ENCODE peak calls at places on chromosomes 1 and 21, in five cellular contexts. One of them, this sample, is unnamed.

GRCh38 chr1:10899490-10900264 is 103.2 kb upstream of the CASZ1 start:
- DNase-seq in nephron progenitor cell: no peak
- DNase-seq in M059J: no peak
- DNase-seq in heart left ventricle: no peak
- DNase-seq in head of caudate nucleus: no peak
- DNase-seq in this sample: peak; percentile 40

GRCh38 chr1:109910963-109911798 is 532 bp downstream of the CSF1 start:
- DNase-seq in nephron progenitor cell: peak; percentile 64
- DNase-seq in M059J: no peak
- DNase-seq in heart left ventricle: no peak
- DNase-seq in head of caudate nucleus: no peak
- DNase-seq in this sample: peak; percentile 24

GRCh38 chr1:94020764-94021579 is 100.0 kb downstream of the ABCA4 start:
- DNase-seq in nephron progenitor cell: no peak
- DNase-seq in M059J: peak; percentile 95
- DNase-seq in heart left ventricle: no peak
- DNase-seq in head of caudate nucleus: no peak
- DNase-seq in this sample: no peak

GRCh38 chr1:25458550-25459298 is 28.0 kb downstream of the MACO1 start:
- DNase-seq in nephron progenitor cell: no peak
- DNase-seq in M059J: no peak
- DNase-seq in heart left ventricle: no peak
- DNase-seq in head of caudate nucleus: no peak
- DNase-seq in this sample: no peak

GRCh38 chr21:44477131-44477530 is 21.8 kb downstream of the LRRC3 start:
- DNase-seq in nephron progenitor cell: no peak
- DNase-seq in M059J: no peak
- DNase-seq in heart left ventricle: no peak
- DNase-seq in head of caudate nucleus: no peak
- DNase-seq in this sample: peak; percentile 75

GRCh38 chr21:31554511-31555022 is 104.9 kb upstream of the SOD1 start:
- DNase-seq in nephron progenitor cell: no peak
- DNase-seq in M059J: no peak
- DNase-seq in heart left ventricle: no peak
- DNase-seq in head of caudate nucleus: peak; percentile 53
- DNase-seq in this sample: peak; percentile 76

GRCh38 chr1:57234459-57234858 is 189.4 kb downstream of the DAB1 start:
- DNase-seq in nephron progenitor cell: no peak
- DNase-seq in M059J: no peak
- DNase-seq in heart left ventricle: no peak
- DNase-seq in head of caudate nucleus: no peak
- DNase-seq in this sample: no peak

GRCh38 chr1:31957701-31958674 is 19.8 kb upstream of the PTP4A2 start:
- DNase-seq in nephron progenitor cell: no peak
- DNase-seq in M059J: peak; percentile 22
- DNase-seq in heart left ventricle: peak; percentile 28
- DNase-seq in head of caudate nucleus: peak; percentile 19
- DNase-seq in this sample: no peak

GRCh38 chr1:33348676-33349080 is 27.8 kb upstream of the A3GALT2 start:
- DNase-seq in nephron progenitor cell: no peak
- DNase-seq in M059J: peak; percentile 54
- DNase-seq in heart left ventricle: no peak
- DNase-seq in head of caudate nucleus: no peak
- DNase-seq in this sample: no peak

GRCh38 chr1:237670296-237670695 is 220.4 kb downstream of the ZP4 start:
- DNase-seq in nephron progenitor cell: no peak
- DNase-seq in M059J: peak; percentile 16
- DNase-seq in heart left ventricle: no peak
- DNase-seq in head of caudate nucleus: no peak
- DNase-seq in this sample: no peak

GRCh38 chr1:167683226-167683625 is 38.6 kb upstream of the MPZL1 start:
- DNase-seq in nephron progenitor cell: no peak
- DNase-seq in M059J: no peak
- DNase-seq in heart left ventricle: no peak
- DNase-seq in head of caudate nucleus: no peak
- DNase-seq in this sample: no peak

GRCh38 chr1:196144588-196144987 is 463.7 kb downstream of the KCNT2 start:
- DNase-seq in nephron progenitor cell: no peak
- DNase-seq in M059J: no peak
- DNase-seq in heart left ventricle: no peak
- DNase-seq in head of caudate nucleus: no peak
- DNase-seq in this sample: no peak

GRCh38 chr1:61496501-61496900 is 228.4 kb downstream of the TM2D1 start:
- DNase-seq in nephron progenitor cell: no peak
- DNase-seq in M059J: peak; percentile 89
- DNase-seq in heart left ventricle: no peak
- DNase-seq in head of caudate nucleus: no peak
- DNase-seq in this sample: no peak

GRCh38 chr1:236322566-236323409 is 41.0 kb upstream of the ERO1B start:
- DNase-seq in nephron progenitor cell: no peak
- DNase-seq in M059J: no peak
- DNase-seq in heart left ventricle: no peak
- DNase-seq in head of caudate nucleus: no peak
- DNase-seq in this sample: no peak

GRCh38 chr1:41357451-41358151 is 3.6 kb upstream of the FOXO6 start:
- DNase-seq in nephron progenitor cell: peak; percentile 37
- DNase-seq in M059J: peak; percentile 80
- DNase-seq in heart left ventricle: peak; percentile 69
- DNase-seq in head of caudate nucleus: no peak
- DNase-seq in this sample: no peak

GRCh38 chr1:47128221-47128620 is 9.0 kb upstream of the CYP4A22 start:
- DNase-seq in nephron progenitor cell: no peak
- DNase-seq in M059J: no peak
- DNase-seq in heart left ventricle: no peak
- DNase-seq in head of caudate nucleus: no peak
- DNase-seq in this sample: no peak

GRCh38 chr1:225343618-225344017 is 84.2 kb downstream of the LBR start:
- DNase-seq in nephron progenitor cell: no peak
- DNase-seq in M059J: peak; percentile 37
- DNase-seq in heart left ventricle: no peak
- DNase-seq in head of caudate nucleus: no peak
- DNase-seq in this sample: no peak

GRCh38 chr1:18104546-18105100 is 3.0 kb upstream of the IGSF21 start:
- DNase-seq in nephron progenitor cell: peak; percentile 70
- DNase-seq in M059J: peak; percentile 39
- DNase-seq in heart left ventricle: peak; percentile 20
- DNase-seq in head of caudate nucleus: no peak
- DNase-seq in this sample: peak; percentile 31

GRCh38 chr1:154741747-154742495 is 128.2 kb downstream of the KCNN3 start:
- DNase-seq in nephron progenitor cell: peak; percentile 53
- DNase-seq in M059J: no peak
- DNase-seq in heart left ventricle: no peak
- DNase-seq in head of caudate nucleus: no peak
- DNase-seq in this sample: peak; percentile 88

GRCh38 chr1:101181930-101182329 is 54.9 kb upstream of the S1PR1 start:
- DNase-seq in nephron progenitor cell: no peak
- DNase-seq in M059J: peak; percentile 54
- DNase-seq in heart left ventricle: no peak
- DNase-seq in head of caudate nucleus: no peak
- DNase-seq in this sample: no peak

GRCh38 chr21:33668180-33668579 is 25.9 kb downstream of the ITSN1 start:
- DNase-seq in nephron progenitor cell: no peak
- DNase-seq in M059J: peak; percentile 80
- DNase-seq in heart left ventricle: no peak
- DNase-seq in head of caudate nucleus: no peak
- DNase-seq in this sample: no peak

GRCh38 chr1:38571726-38572125 is 287.8 kb downstream of the RRAGC start:
- DNase-seq in nephron progenitor cell: no peak
- DNase-seq in M059J: no peak
- DNase-seq in heart left ventricle: no peak
- DNase-seq in head of caudate nucleus: peak; percentile 42
- DNase-seq in this sample: no peak

GRCh38 chr21:45536301-45537081 is 5.7 kb downstream of the SLC19A1 start:
- DNase-seq in nephron progenitor cell: peak; percentile 0
- DNase-seq in M059J: no peak
- DNase-seq in heart left ventricle: no peak
- DNase-seq in head of caudate nucleus: no peak
- DNase-seq in this sample: no peak

GRCh38 chr1:99599678-99600175 is 46.2 kb upstream of the PALMD start:
- DNase-seq in nephron progenitor cell: no peak
- DNase-seq in M059J: peak; percentile 99
- DNase-seq in heart left ventricle: peak; percentile 26
- DNase-seq in head of caudate nucleus: no peak
- DNase-seq in this sample: peak; percentile 65

GRCh38 chr1:234272656-234273312 is 100.5 kb upstream of the COA6 start:
- DNase-seq in nephron progenitor cell: no peak
- DNase-seq in M059J: no peak
- DNase-seq in heart left ventricle: no peak
- DNase-seq in head of caudate nucleus: no peak
- DNase-seq in this sample: no peak

GRCh38 chr1:31984419-31985347 is 29.0 kb upstream of the KHDRBS1 start:
- DNase-seq in nephron progenitor cell: no peak
- DNase-seq in M059J: peak; percentile 51
- DNase-seq in heart left ventricle: no peak
- DNase-seq in head of caudate nucleus: no peak
- DNase-seq in this sample: no peak

GRCh38 chr1:243364330-243364729 is 108.5 kb downstream of the SDCCAG8 start:
- DNase-seq in nephron progenitor cell: no peak
- DNase-seq in M059J: no peak
- DNase-seq in heart left ventricle: no peak
- DNase-seq in head of caudate nucleus: no peak
- DNase-seq in this sample: no peak

GRCh38 chr1:33188572-33189275 is 6.9 kb upstream of the TRIM62 start:
- DNase-seq in nephron progenitor cell: no peak
- DNase-seq in M059J: peak; percentile 69
- DNase-seq in heart left ventricle: no peak
- DNase-seq in head of caudate nucleus: no peak
- DNase-seq in this sample: peak; percentile 28

GRCh38 chr1:110309139-110309538 is 30.0 kb upstream of the RBM15 start:
- DNase-seq in nephron progenitor cell: no peak
- DNase-seq in M059J: peak; percentile 55
- DNase-seq in heart left ventricle: no peak
- DNase-seq in head of caudate nucleus: no peak
- DNase-seq in this sample: no peak

GRCh38 chr1:20731057-20731991 is 1.2 kb downstream of the SH2D5 start:
- DNase-seq in nephron progenitor cell: no peak
- DNase-seq in M059J: no peak
- DNase-seq in heart left ventricle: no peak
- DNase-seq in head of caudate nucleus: no peak
- DNase-seq in this sample: peak; percentile 15

GRCh38 chr1:191255354-191256057 is 777.8 kb upstream of the BRINP3 start:
- DNase-seq in nephron progenitor cell: no peak
- DNase-seq in M059J: no peak
- DNase-seq in heart left ventricle: no peak
- DNase-seq in head of caudate nucleus: no peak
- DNase-seq in this sample: no peak

GRCh38 chr1:228963795-228964177 is 228.5 kb downstream of the RHOU start:
- DNase-seq in nephron progenitor cell: no peak
- DNase-seq in M059J: no peak
- DNase-seq in heart left ventricle: no peak
- DNase-seq in head of caudate nucleus: no peak
- DNase-seq in this sample: no peak

GRCh38 chr21:25838809-25839208 is 104.0 kb downstream of the GABPA start:
- DNase-seq in nephron progenitor cell: no peak
- DNase-seq in M059J: peak; percentile 34
- DNase-seq in heart left ventricle: no peak
- DNase-seq in head of caudate nucleus: no peak
- DNase-seq in this sample: no peak

GRCh38 chr1:44786841-44787426 is 1.0 kb downstream of the BEST4 start:
- DNase-seq in nephron progenitor cell: no peak
- DNase-seq in M059J: no peak
- DNase-seq in heart left ventricle: no peak
- DNase-seq in head of caudate nucleus: no peak
- DNase-seq in this sample: no peak

GRCh38 chr1:24151175-24151533 is 8.2 kb upstream of the IL22RA1 start:
- DNase-seq in nephron progenitor cell: peak; percentile 44
- DNase-seq in M059J: no peak
- DNase-seq in heart left ventricle: no peak
- DNase-seq in head of caudate nucleus: peak; percentile 20
- DNase-seq in this sample: peak; percentile 95

GRCh38 chr1:106266786-106267185 is 789.7 kb upstream of the PRMT6 start:
- DNase-seq in nephron progenitor cell: no peak
- DNase-seq in M059J: no peak
- DNase-seq in heart left ventricle: no peak
- DNase-seq in head of caudate nucleus: no peak
- DNase-seq in this sample: no peak

GRCh38 chr1:59761440-59761839 is 53.3 kb upstream of the HOOK1 start:
- DNase-seq in nephron progenitor cell: no peak
- DNase-seq in M059J: no peak
- DNase-seq in heart left ventricle: no peak
- DNase-seq in head of caudate nucleus: no peak
- DNase-seq in this sample: no peak

This sample was measured in ELF-1.